ENCODE peak calls at places on chromosome 1, in nine cellular contexts. One of them, this sample, is unnamed.

GRCh38 chr1:70487910-70488665 is 77.0 kb downstream of the CTH start:
- DNase-seq in spleen: no peak
- DNase-seq in fibroblast of mammary gland: peak; percentile 58
- DNase-seq in tibial artery: no peak
- DNase-seq in WTC11: peak; percentile 47
- DNase-seq in left ventricle myocardium inferior: no peak
- DNase-seq in cardiac fibroblast: peak; percentile 42
- DNase-seq in heart right ventricle: peak; percentile 16
- DNase-seq in pancreas: peak; percentile 14
- DNase-seq in this sample: no peak

GRCh38 chr1:190494451-190494850 is 16.8 kb upstream of the BRINP3 start:
- DNase-seq in spleen: no peak
- DNase-seq in fibroblast of mammary gland: no peak
- DNase-seq in tibial artery: no peak
- DNase-seq in WTC11: no peak
- DNase-seq in left ventricle myocardium inferior: no peak
- DNase-seq in cardiac fibroblast: no peak
- DNase-seq in heart right ventricle: no peak
- DNase-seq in pancreas: no peak
- DNase-seq in this sample: no peak

GRCh38 chr1:180116964-180117763 is 37.5 kb upstream of the QSOX1 start:
- DNase-seq in spleen: no peak
- DNase-seq in fibroblast of mammary gland: no peak
- DNase-seq in tibial artery: no peak
- DNase-seq in WTC11: no peak
- DNase-seq in left ventricle myocardium inferior: peak; percentile 22
- DNase-seq in cardiac fibroblast: peak; percentile 60
- DNase-seq in heart right ventricle: peak; percentile 15
- DNase-seq in pancreas: no peak
- DNase-seq in this sample: no peak

GRCh38 chr1:185311589-185312225 is 5.3 kb downstream of the IVNS1ABP start:
- DNase-seq in spleen: no peak
- DNase-seq in fibroblast of mammary gland: no peak
- DNase-seq in tibial artery: no peak
- DNase-seq in WTC11: no peak
- DNase-seq in left ventricle myocardium inferior: no peak
- DNase-seq in cardiac fibroblast: no peak
- DNase-seq in heart right ventricle: no peak
- DNase-seq in pancreas: no peak
- DNase-seq in this sample: no peak

GRCh38 chr1:83632906-83633305 is 366.0 kb downstream of the TTLL7 start:
- DNase-seq in spleen: no peak
- DNase-seq in fibroblast of mammary gland: no peak
- DNase-seq in tibial artery: no peak
- DNase-seq in WTC11: no peak
- DNase-seq in left ventricle myocardium inferior: no peak
- DNase-seq in cardiac fibroblast: no peak
- DNase-seq in heart right ventricle: no peak
- DNase-seq in pancreas: no peak
- DNase-seq in this sample: no peak

GRCh38 chr1:216600730-216601426 is 122.4 kb downstream of the ESRRG start:
- DNase-seq in spleen: peak; percentile 82
- DNase-seq in fibroblast of mammary gland: peak; percentile 72
- DNase-seq in tibial artery: peak; percentile 58
- DNase-seq in WTC11: peak; percentile 74
- DNase-seq in left ventricle myocardium inferior: peak; percentile 73
- DNase-seq in cardiac fibroblast: peak; percentile 86
- DNase-seq in heart right ventricle: peak; percentile 75
- DNase-seq in pancreas: peak; percentile 60
- DNase-seq in this sample: peak; percentile 81

GRCh38 chr1:179809506-179810366 is 66.6 kb downstream of the FAM163A start:
- DNase-seq in spleen: peak; percentile 84
- DNase-seq in fibroblast of mammary gland: peak; percentile 75
- DNase-seq in tibial artery: no peak
- DNase-seq in WTC11: peak; percentile 75
- DNase-seq in left ventricle myocardium inferior: peak; percentile 50
- DNase-seq in cardiac fibroblast: peak; percentile 86
- DNase-seq in heart right ventricle: peak; percentile 66
- DNase-seq in pancreas: peak; percentile 19
- DNase-seq in this sample: peak; percentile 74

GRCh38 chr1:155002479-155003226 is at the start of gene ZBTB7B:
- DNase-seq in spleen: peak; percentile 91
- DNase-seq in fibroblast of mammary gland: no peak
- DNase-seq in tibial artery: peak; percentile 49
- DNase-seq in WTC11: peak; percentile 42
- DNase-seq in left ventricle myocardium inferior: no peak
- DNase-seq in cardiac fibroblast: peak; percentile 36
- DNase-seq in heart right ventricle: no peak
- DNase-seq in pancreas: peak; percentile 75
- DNase-seq in this sample: no peak

GRCh38 chr1:9687876-9688582 is 36.5 kb downstream of the PIK3CD start:
- DNase-seq in spleen: peak; percentile 79
- DNase-seq in fibroblast of mammary gland: no peak
- DNase-seq in tibial artery: no peak
- DNase-seq in WTC11: peak; percentile 51
- DNase-seq in left ventricle myocardium inferior: no peak
- DNase-seq in cardiac fibroblast: peak; percentile 22
- DNase-seq in heart right ventricle: no peak
- DNase-seq in pancreas: peak; percentile 10
- DNase-seq in this sample: no peak

GRCh38 chr1:87506147-87506546 is 177.5 kb downstream of the LMO4 start:
- DNase-seq in spleen: no peak
- DNase-seq in fibroblast of mammary gland: no peak
- DNase-seq in tibial artery: no peak
- DNase-seq in WTC11: no peak
- DNase-seq in left ventricle myocardium inferior: no peak
- DNase-seq in cardiac fibroblast: no peak
- DNase-seq in heart right ventricle: no peak
- DNase-seq in pancreas: no peak
- DNase-seq in this sample: no peak

GRCh38 chr1:87497804-87498203 is 169.1 kb downstream of the LMO4 start:
- DNase-seq in spleen: no peak
- DNase-seq in fibroblast of mammary gland: no peak
- DNase-seq in tibial artery: no peak
- DNase-seq in WTC11: no peak
- DNase-seq in left ventricle myocardium inferior: no peak
- DNase-seq in cardiac fibroblast: no peak
- DNase-seq in heart right ventricle: no peak
- DNase-seq in pancreas: no peak
- DNase-seq in this sample: no peak

GRCh38 chr1:87495870-87496269 is 167.2 kb downstream of the LMO4 start:
- DNase-seq in spleen: no peak
- DNase-seq in fibroblast of mammary gland: no peak
- DNase-seq in tibial artery: peak; percentile 25
- DNase-seq in WTC11: no peak
- DNase-seq in left ventricle myocardium inferior: no peak
- DNase-seq in cardiac fibroblast: no peak
- DNase-seq in heart right ventricle: no peak
- DNase-seq in pancreas: no peak
- DNase-seq in this sample: no peak

DNA sequence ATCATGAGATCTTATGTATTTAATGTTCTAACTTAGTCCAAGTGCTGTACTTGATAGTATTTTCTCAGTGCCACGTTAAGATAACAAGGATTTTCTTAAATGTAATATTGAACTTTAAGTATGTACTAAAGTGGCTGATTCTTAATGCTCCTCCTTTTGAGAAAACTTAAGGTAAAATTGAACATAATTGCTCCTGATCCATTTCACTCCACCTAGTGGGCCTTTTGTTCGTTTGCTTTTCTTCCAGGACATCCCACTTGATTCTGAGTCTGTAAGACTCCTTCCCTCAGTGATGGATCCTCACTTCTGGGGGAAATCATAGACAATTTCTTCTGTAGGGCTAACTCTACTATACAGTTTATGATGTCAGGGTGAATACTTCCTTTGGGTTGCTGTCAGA is 173.1 kb downstream of the LMO4 start:
- DNase-seq in spleen: no peak
- DNase-seq in fibroblast of mammary gland: peak; percentile 30
- DNase-seq in tibial artery: no peak
- DNase-seq in WTC11: no peak
- DNase-seq in left ventricle myocardium inferior: no peak
- DNase-seq in cardiac fibroblast: peak; percentile 26
- DNase-seq in heart right ventricle: no peak
- DNase-seq in pancreas: no peak
- DNase-seq in this sample: no peak
- TF ChIP-seq CTCF in spleen: no peak
- TF ChIP-seq CTCF in fibroblast of mammary gland: peak; percentile 37
- TF ChIP-seq CTCF in tibial artery: no peak
- TF ChIP-seq CTCF in WTC11: no peak
- TF ChIP-seq CTCF in left ventricle myocardium inferior: peak; percentile 30
- TF ChIP-seq CTCF in cardiac fibroblast: no peak
- TF ChIP-seq CTCF in heart right ventricle: no peak
- TF ChIP-seq CTCF in pancreas: no peak
- TF ChIP-seq CTCF in this sample: no peak

GRCh38 chr1:177431123-177431522 is 260.4 kb downstream of the BRINP2 start:
- DNase-seq in spleen: no peak
- DNase-seq in fibroblast of mammary gland: no peak
- DNase-seq in tibial artery: no peak
- DNase-seq in WTC11: no peak
- DNase-seq in left ventricle myocardium inferior: no peak
- DNase-seq in cardiac fibroblast: no peak
- DNase-seq in heart right ventricle: no peak
- DNase-seq in pancreas: no peak
- DNase-seq in this sample: no peak
- TF ChIP-seq CTCF in spleen: no peak
- TF ChIP-seq CTCF in fibroblast of mammary gland: no peak
- TF ChIP-seq CTCF in tibial artery: no peak
- TF ChIP-seq CTCF in WTC11: no peak
- TF ChIP-seq CTCF in left ventricle myocardium inferior: no peak
- TF ChIP-seq CTCF in cardiac fibroblast: no peak
- TF ChIP-seq CTCF in heart right ventricle: no peak
- TF ChIP-seq CTCF in pancreas: no peak
- TF ChIP-seq CTCF in this sample: no peak

GRCh38 chr1:226687476-226687875 is 51.6 kb downstream of the ITPKB start:
- DNase-seq in spleen: peak; percentile 81
- DNase-seq in fibroblast of mammary gland: no peak
- DNase-seq in tibial artery: no peak
- DNase-seq in WTC11: no peak
- DNase-seq in left ventricle myocardium inferior: no peak
- DNase-seq in cardiac fibroblast: no peak
- DNase-seq in heart right ventricle: no peak
- DNase-seq in pancreas: no peak
- DNase-seq in this sample: no peak
- TF ChIP-seq CTCF in spleen: peak; percentile 43
- TF ChIP-seq CTCF in fibroblast of mammary gland: no peak
- TF ChIP-seq CTCF in tibial artery: no peak
- TF ChIP-seq CTCF in WTC11: no peak
- TF ChIP-seq CTCF in left ventricle myocardium inferior: peak; percentile 60
- TF ChIP-seq CTCF in cardiac fibroblast: no peak
- TF ChIP-seq CTCF in heart right ventricle: peak; percentile 37
- TF ChIP-seq CTCF in pancreas: no peak
- TF ChIP-seq CTCF in this sample: no peak

GRCh38 chr1:205046870-205047269 is 3.9 kb downstream of the CNTN2 start:
- DNase-seq in spleen: no peak
- DNase-seq in fibroblast of mammary gland: no peak
- DNase-seq in tibial artery: no peak
- DNase-seq in WTC11: no peak
- DNase-seq in left ventricle myocardium inferior: no peak
- DNase-seq in cardiac fibroblast: no peak
- DNase-seq in heart right ventricle: no peak
- DNase-seq in pancreas: no peak
- DNase-seq in this sample: no peak
- TF ChIP-seq CTCF in spleen: no peak
- TF ChIP-seq CTCF in fibroblast of mammary gland: no peak
- TF ChIP-seq CTCF in tibial artery: no peak
- TF ChIP-seq CTCF in WTC11: no peak
- TF ChIP-seq CTCF in left ventricle myocardium inferior: no peak
- TF ChIP-seq CTCF in cardiac fibroblast: no peak
- TF ChIP-seq CTCF in heart right ventricle: no peak
- TF ChIP-seq CTCF in pancreas: no peak
- TF ChIP-seq CTCF in this sample: no peak

GRCh38 chr1:40094481-40095110 is 2.5 kb downstream of the PPT1 start:
- DNase-seq in spleen: no peak
- DNase-seq in fibroblast of mammary gland: no peak
- DNase-seq in tibial artery: no peak
- DNase-seq in WTC11: no peak
- DNase-seq in left ventricle myocardium inferior: no peak
- DNase-seq in cardiac fibroblast: no peak
- DNase-seq in heart right ventricle: no peak
- DNase-seq in pancreas: no peak
- DNase-seq in this sample: no peak

GRCh38 chr1:40092811-40093617 is 4.0 kb downstream of the PPT1 start:
- DNase-seq in spleen: no peak
- DNase-seq in fibroblast of mammary gland: no peak
- DNase-seq in tibial artery: no peak
- DNase-seq in WTC11: no peak
- DNase-seq in left ventricle myocardium inferior: no peak
- DNase-seq in cardiac fibroblast: no peak
- DNase-seq in heart right ventricle: no peak
- DNase-seq in pancreas: no peak
- DNase-seq in this sample: no peak

GRCh38 chr1:40092241-40092640 is 4.8 kb downstream of the PPT1 start:
- DNase-seq in spleen: no peak
- DNase-seq in fibroblast of mammary gland: no peak
- DNase-seq in tibial artery: no peak
- DNase-seq in WTC11: no peak
- DNase-seq in left ventricle myocardium inferior: no peak
- DNase-seq in cardiac fibroblast: no peak
- DNase-seq in heart right ventricle: no peak
- DNase-seq in pancreas: no peak
- DNase-seq in this sample: no peak

GRCh38 chr1:40096646-40096976 is 441 bp downstream of the PPT1 start:
- DNase-seq in spleen: no peak
- DNase-seq in fibroblast of mammary gland: no peak
- DNase-seq in tibial artery: no peak
- DNase-seq in WTC11: no peak
- DNase-seq in left ventricle myocardium inferior: no peak
- DNase-seq in cardiac fibroblast: no peak
- DNase-seq in heart right ventricle: no peak
- DNase-seq in pancreas: no peak
- DNase-seq in this sample: no peak

DNA sequence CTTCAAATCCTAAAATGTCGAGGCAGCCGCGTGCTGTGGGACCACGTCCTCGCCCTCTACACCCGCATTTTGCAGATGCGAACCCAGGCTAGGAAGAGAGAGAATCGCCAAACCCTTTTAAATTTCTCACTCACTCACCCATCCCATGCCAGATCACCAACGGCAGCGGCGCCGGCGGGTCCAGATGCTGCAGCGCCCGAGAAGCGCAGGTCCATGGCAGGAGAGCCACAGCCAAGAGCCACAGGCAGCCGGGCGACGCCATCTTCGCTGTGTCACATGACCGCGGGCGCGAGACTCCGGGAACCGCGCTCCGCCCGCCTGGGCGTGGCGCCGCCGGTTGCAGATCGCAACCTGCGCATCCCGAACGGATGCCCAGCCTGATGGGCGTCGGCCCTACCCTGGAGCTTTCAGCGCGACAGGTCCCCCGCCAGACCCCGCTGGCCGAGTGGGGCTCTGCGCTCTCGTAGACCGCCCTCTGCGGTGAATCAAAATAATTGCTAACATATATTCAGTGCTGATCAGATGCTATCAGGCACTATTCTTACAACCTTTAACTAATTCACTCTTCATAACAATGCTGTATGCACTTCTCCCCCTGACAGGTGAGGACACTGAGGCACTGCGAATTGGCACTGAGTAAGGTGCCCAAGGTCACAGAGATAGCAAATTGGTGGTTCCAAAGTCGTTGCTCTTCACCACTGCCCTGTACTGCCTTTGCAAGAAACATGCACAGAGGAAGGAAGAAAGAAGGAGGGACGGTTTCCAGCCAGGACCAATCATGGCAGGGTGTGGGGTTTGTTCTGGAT is at the start of gene PPT1:
- DNase-seq in spleen: peak; percentile 96
- DNase-seq in fibroblast of mammary gland: peak; percentile 64
- DNase-seq in tibial artery: peak; percentile 68
- DNase-seq in WTC11: peak; percentile 85
- DNase-seq in left ventricle myocardium inferior: peak; percentile 80
- DNase-seq in cardiac fibroblast: peak; percentile 66
- DNase-seq in heart right ventricle: peak; percentile 68
- DNase-seq in pancreas: peak; percentile 54
- DNase-seq in this sample: peak; percentile 77
- TF ChIP-seq CTCF in spleen: peak; percentile 24
- TF ChIP-seq CTCF in fibroblast of mammary gland: peak; percentile 3
- TF ChIP-seq CTCF in tibial artery: no peak
- TF ChIP-seq CTCF in WTC11: no peak
- TF ChIP-seq CTCF in left ventricle myocardium inferior: peak; percentile 22
- TF ChIP-seq CTCF in cardiac fibroblast: no peak
- TF ChIP-seq CTCF in heart right ventricle: no peak
- TF ChIP-seq CTCF in pancreas: no peak
- TF ChIP-seq CTCF in this sample: no peak

This sample was measured in mesothelial cell of epicardium.